ENCODE peak calls at places on chromosomes 2 and 18, in six cellular contexts. P is A549, R is HepG2, X is NB4, D is K562, A is GM12878. C is an unnamed sample.

GRCh38 chr2:225411452-225411851 is 11.9 kb downstream of the NYAP2 start:
- DNase-seq in P (no peak), R (no peak), X (no peak), D (no peak), A (no peak), C (no peak)

GRCh38 chr2:204249437-204249836 is 295.8 kb upstream of the PARD3B start:
- DNase-seq in P (no peak), R (no peak), X (no peak), D (no peak), A (no peak), C (no peak)

GRCh38 chr2:207767461-207768167 is 2.1 kb downstream of the FZD5 start:
- DNase-seq in P (peak; percentile 81), R (peak; percentile 76), X (no peak), D (no peak), A (no peak), C (peak; percentile 45)

GRCh38 chr2:221402072-221402471 is 170.0 kb downstream of the EPHA4 start:
- DNase-seq in P (no peak), R (no peak), X (no peak), D (no peak), A (no peak), C (no peak)

GRCh38 chr18:47603158-47603557 is 327.3 kb downstream of the SMAD2 start:
- DNase-seq in P (no peak), R (no peak), X (no peak), D (no peak), A (no peak), C (no peak)

GRCh38 chr18:58392336-58393000 is 236.4 kb downstream of the ALPK2 start:
- DNase-seq in P (no peak), R (no peak), X (no peak), D (no peak), A (no peak), C (peak; percentile 51)

GRCh38 chr2:236055471-236055870 is 112.7 kb downstream of the GBX2 start:
- DNase-seq in P (no peak), R (no peak), X (no peak), D (no peak), A (no peak), C (no peak)

GRCh38 chr2:41241325-41242000 is 789.6 kb upstream of the SLC8A1 start:
- DNase-seq in P (no peak), R (no peak), X (no peak), D (no peak), A (no peak), C (no peak)

GRCh38 chr18:21680148-21680547 is 24.4 kb downstream of the ABHD3 start:
- DNase-seq in P (no peak), R (no peak), X (no peak), D (no peak), A (no peak), C (no peak)

GRCh38 chr2:242020196-242021004 is 150.9 kb downstream of the RTP5 start:
- DNase-seq in P (peak; percentile 24), R (peak; percentile 63), X (peak; percentile 62), D (no peak), A (no peak), C (no peak)

GRCh38 chr18:24019641-24020331 is 5.2 kb downstream of the TTC39C start:
- DNase-seq in P (no peak), R (no peak), X (no peak), D (no peak), A (peak; percentile 83), C (no peak)

GRCh38 chr2:56102866-56103265 is 80.9 kb upstream of the CCDC85A start:
- DNase-seq in P (no peak), R (no peak), X (no peak), D (no peak), A (no peak), C (no peak)

GRCh38 chr2:227511239-227511930 is 39.4 kb downstream of the AGFG1 start:
- DNase-seq in P (no peak), R (no peak), X (no peak), D (no peak), A (no peak), C (no peak)

GRCh38 chr2:33633295-33633694 is 34.2 kb upstream of the FAM98A start:
- DNase-seq in P (no peak), R (no peak), X (no peak), D (no peak), A (no peak), C (no peak)

GRCh38 chr2:239381709-239382134 is 19.1 kb downstream of the HDAC4 start:
- DNase-seq in P (no peak), R (no peak), X (no peak), D (no peak), A (peak; percentile 68), C (no peak)

GRCh38 chr2:187037310-187037709 is 188.3 kb upstream of the ZSWIM2 start:
- DNase-seq in P (no peak), R (no peak), X (no peak), D (no peak), A (no peak), C (no peak)

GRCh38 chr2:46655551-46656436 is 176.4 kb downstream of the TMEM247 start:
- DNase-seq in P (no peak), R (no peak), X (no peak), D (no peak), A (no peak), C (peak; percentile 74)

GRCh38 chr18:7173216-7173615 is 55.6 kb upstream of the LAMA1 start:
- DNase-seq in P (no peak), R (no peak), X (no peak), D (no peak), A (no peak), C (no peak)

GRCh38 chr2:102522169-102522568 is 49.1 kb downstream of the SLC9A4 start:
- DNase-seq in P (no peak), R (no peak), X (no peak), D (no peak), A (no peak), C (no peak)

GRCh38 chr2:63692002-63692606 is 103.3 kb downstream of the MDH1 start:
- DNase-seq in P (peak; percentile 62), R (peak; percentile 41), X (peak; percentile 54), D (no peak), A (no peak), C (peak; percentile 78)

GRCh38 chr2:179340678-179341077 is 76.0 kb upstream of the SESTD1 start:
- DNase-seq in P (peak; percentile 26), R (peak; percentile 54), X (peak; percentile 26), D (no peak), A (no peak), C (peak; percentile 47)

GRCh38 chr18:57212678-57213077 is 65.8 kb downstream of the BOD1L2 start:
- DNase-seq in P (no peak), R (no peak), X (no peak), D (no peak), A (no peak), C (no peak)

GRCh38 chr2:190468814-190469569 is 60.8 kb downstream of the MFSD6 start:
- DNase-seq in P (peak; percentile 86), R (peak; percentile 40), X (no peak), D (peak; percentile 50), A (no peak), C (peak; percentile 98)

GRCh38 chr18:58361212-58361611 is 267.7 kb downstream of the ALPK2 start:
- DNase-seq in P (no peak), R (no peak), X (no peak), D (no peak), A (no peak), C (no peak)

GRCh38 chr18:42458226-42458625 is 503.2 kb downstream of the PIK3C3 start:
- DNase-seq in P (no peak), R (no peak), X (no peak), D (no peak), A (no peak), C (no peak)

GRCh38 chr2:64550042-64550441 is 25.9 kb downstream of the AFTPH start:
- DNase-seq in P (no peak), R (no peak), X (no peak), D (no peak), A (no peak), C (no peak)

GRCh38 chr2:61432990-61433389 is 37.9 kb downstream of the USP34 start:
- DNase-seq in P (no peak), R (no peak), X (no peak), D (no peak), A (no peak), C (no peak)
- TF ChIP-seq MYC in P (no peak), R (no peak), X (no peak), D (no peak), A (no peak), C (no peak)

DNA sequence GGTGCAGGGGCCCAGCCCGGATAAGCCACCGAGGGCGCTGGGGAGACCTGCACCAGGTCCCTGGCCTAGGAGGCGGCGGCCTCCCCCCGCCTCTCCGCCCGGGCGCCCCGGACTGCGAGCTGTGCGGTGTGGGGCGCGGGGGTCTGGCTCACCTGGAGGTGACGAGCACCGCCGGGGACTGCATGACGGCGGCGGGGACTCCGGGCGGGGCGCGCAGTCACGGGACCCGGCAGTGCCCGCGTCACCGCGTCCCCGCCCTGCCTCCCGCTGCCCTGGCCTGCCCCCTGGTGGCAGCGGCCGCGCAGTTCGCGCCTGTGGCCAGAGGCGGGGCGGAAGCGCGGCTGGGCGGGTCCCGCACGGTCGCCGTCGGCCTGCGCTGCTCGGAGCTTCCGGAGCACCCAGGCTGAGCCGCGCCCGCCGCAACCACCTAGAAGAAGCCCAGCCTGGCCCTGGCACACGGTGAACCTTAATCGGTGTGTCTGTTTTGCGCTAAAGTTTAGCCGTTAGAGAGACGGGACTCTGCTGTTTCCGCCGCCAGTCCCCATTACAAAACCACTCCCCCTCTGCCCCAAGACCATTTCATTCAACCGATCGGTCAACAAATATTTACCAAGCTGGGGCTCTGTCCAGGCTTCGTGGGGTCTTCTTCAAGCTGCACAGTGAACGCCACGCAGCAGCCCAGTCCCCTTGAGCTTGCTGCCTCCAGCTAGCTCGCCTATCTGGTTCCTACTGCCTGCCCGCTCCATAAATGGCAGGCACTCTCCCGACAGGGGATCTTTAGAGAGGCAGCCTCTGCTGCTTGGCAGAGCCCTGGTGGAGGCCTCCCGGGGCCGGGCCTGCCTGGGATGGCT is at the start of gene HS1BP3:
- DNase-seq in P (peak; percentile 82), R (peak; percentile 67), X (peak; percentile 92), D (peak; percentile 97), A (peak; percentile 43), C (peak; percentile 77)
- TF ChIP-seq POLR2A in P (peak; percentile 92), R (no peak), X (peak; percentile 91), D (peak; percentile 83), A (peak; percentile 89), C (peak; percentile 87)

DNA sequence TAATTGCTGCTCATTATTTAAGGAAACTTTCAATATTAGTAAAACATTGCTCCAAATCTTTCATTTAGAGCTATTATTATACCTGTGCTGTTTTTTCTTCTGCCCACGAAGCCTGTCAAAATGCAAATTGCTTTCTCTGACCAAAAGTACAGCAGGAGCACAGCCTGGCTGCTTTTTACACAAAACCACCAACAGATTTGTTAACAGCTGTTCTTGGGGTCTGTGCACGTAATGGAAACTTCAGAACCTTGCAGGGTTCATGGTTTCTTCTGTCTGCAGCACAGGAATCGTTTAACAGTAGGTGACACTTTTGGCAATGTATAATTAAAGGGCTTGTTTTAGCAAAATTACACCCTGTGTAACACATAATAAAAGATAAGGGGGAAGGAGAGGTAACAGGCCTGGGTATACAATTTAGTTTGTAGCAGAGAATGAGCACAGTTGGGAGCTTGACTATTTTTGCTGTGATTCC is 447.3 kb downstream of the KCNJ3 start:
- DNase-seq in P (no peak), R (no peak), X (no peak), D (no peak), A (peak; percentile 94), C (no peak)
- TF ChIP-seq MYC in P (no peak), R (no peak), X (no peak), D (no peak), A (no peak), C (no peak)

DNA sequence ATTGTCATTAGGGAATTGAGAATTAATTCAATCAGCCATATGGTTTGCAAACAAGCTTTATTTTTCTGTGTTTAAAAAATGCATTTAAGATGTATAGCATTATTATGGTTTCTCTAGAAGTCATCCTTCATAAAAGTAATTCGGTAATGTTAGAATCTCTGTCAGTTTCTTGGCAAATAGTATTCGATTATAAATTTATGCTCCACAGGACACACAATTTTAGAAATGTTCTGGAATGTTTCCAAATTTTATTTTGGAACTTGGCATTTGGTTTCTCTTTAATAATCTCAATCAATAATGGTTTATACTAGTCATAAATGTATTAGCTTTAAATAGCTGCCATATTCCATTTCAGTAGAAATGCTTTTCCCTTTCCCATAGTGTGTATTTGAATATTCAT is 156.4 kb downstream of the PLCL1 start:
- DNase-seq in P (no peak), R (no peak), X (no peak), D (no peak), A (no peak), C (no peak)
- TF ChIP-seq POLR2A in P (no peak), R (no peak), X (no peak), D (no peak), A (no peak), C (no peak)

C was measured in endothelial cell of umbilical vein.